ENCODE peak calls at places on chromosomes 6 and 20, in nine cellular contexts. One of them, this sample, is unnamed.
A peak's percentile ranks its signal among the peaks of the same experiment; 100 is the strongest.

GRCh38 chr20:58010666-58011065 is 217.8 kb downstream of the ANKRD60 start:
- DNase-seq in HCT116: no peak
- DNase-seq in GM12878: no peak
- DNase-seq in left ventricle myocardium inferior: no peak
- DNase-seq in brain microvascular endothelial cell: no peak
- DNase-seq in CD8-positive, alpha-beta T cell: no peak
- DNase-seq in AG04450: no peak
- DNase-seq in adrenal gland: no peak
- DNase-seq in MM.1S: no peak
- DNase-seq in this sample: no peak

GRCh38 chr20:9498322-9498721 is 16.1 kb upstream of the LAMP5 start:
- DNase-seq in HCT116: no peak
- DNase-seq in GM12878: no peak
- DNase-seq in left ventricle myocardium inferior: no peak
- DNase-seq in brain microvascular endothelial cell: no peak
- DNase-seq in CD8-positive, alpha-beta T cell: no peak
- DNase-seq in AG04450: no peak
- DNase-seq in adrenal gland: no peak
- DNase-seq in MM.1S: no peak
- DNase-seq in this sample: no peak

GRCh38 chr6:19837511-19838441 is 606 bp downstream of the ID4 start:
- DNase-seq in HCT116: no peak
- DNase-seq in GM12878: no peak
- DNase-seq in left ventricle myocardium inferior: peak; percentile 23
- DNase-seq in brain microvascular endothelial cell: no peak
- DNase-seq in CD8-positive, alpha-beta T cell: no peak
- DNase-seq in AG04450: no peak
- DNase-seq in adrenal gland: no peak
- DNase-seq in MM.1S: no peak
- DNase-seq in this sample: no peak

GRCh38 chr6:136784271-136784664 is 8.0 kb downstream of the MAP3K5 start:
- DNase-seq in HCT116: no peak
- DNase-seq in GM12878: no peak
- DNase-seq in left ventricle myocardium inferior: no peak
- DNase-seq in brain microvascular endothelial cell: no peak
- DNase-seq in CD8-positive, alpha-beta T cell: no peak
- DNase-seq in AG04450: no peak
- DNase-seq in adrenal gland: no peak
- DNase-seq in MM.1S: no peak
- DNase-seq in this sample: no peak

GRCh38 chr20:2750343-2751251 is 49.8 kb downstream of the CPXM1 start:
- DNase-seq in HCT116: no peak
- DNase-seq in GM12878: no peak
- DNase-seq in left ventricle myocardium inferior: no peak
- DNase-seq in brain microvascular endothelial cell: peak; percentile 12
- DNase-seq in CD8-positive, alpha-beta T cell: no peak
- DNase-seq in AG04450: no peak
- DNase-seq in adrenal gland: peak; percentile 52
- DNase-seq in MM.1S: no peak
- DNase-seq in this sample: no peak

GRCh38 chr6:43171284-43172126 is 436 bp downstream of the SRF start:
- DNase-seq in HCT116: no peak
- DNase-seq in GM12878: no peak
- DNase-seq in left ventricle myocardium inferior: no peak
- DNase-seq in brain microvascular endothelial cell: no peak
- DNase-seq in CD8-positive, alpha-beta T cell: peak; percentile 39
- DNase-seq in AG04450: no peak
- DNase-seq in adrenal gland: no peak
- DNase-seq in MM.1S: no peak
- DNase-seq in this sample: no peak

GRCh38 chr20:53636725-53637097 is 43.1 kb upstream of the ZNF217 start:
- DNase-seq in HCT116: no peak
- DNase-seq in GM12878: no peak
- DNase-seq in left ventricle myocardium inferior: no peak
- DNase-seq in brain microvascular endothelial cell: no peak
- DNase-seq in CD8-positive, alpha-beta T cell: no peak
- DNase-seq in AG04450: no peak
- DNase-seq in adrenal gland: no peak
- DNase-seq in MM.1S: no peak
- DNase-seq in this sample: no peak

GRCh38 chr6:51866867-51867266 is 220.5 kb downstream of the PKHD1 start:
- DNase-seq in HCT116: no peak
- DNase-seq in GM12878: no peak
- DNase-seq in left ventricle myocardium inferior: no peak
- DNase-seq in brain microvascular endothelial cell: no peak
- DNase-seq in CD8-positive, alpha-beta T cell: no peak
- DNase-seq in AG04450: no peak
- DNase-seq in adrenal gland: no peak
- DNase-seq in MM.1S: no peak
- DNase-seq in this sample: no peak

GRCh38 chr20:2814587-2815051 is at the start of gene C20orf141:
- DNase-seq in HCT116: no peak
- DNase-seq in GM12878: no peak
- DNase-seq in left ventricle myocardium inferior: no peak
- DNase-seq in brain microvascular endothelial cell: peak; percentile 97
- DNase-seq in CD8-positive, alpha-beta T cell: no peak
- DNase-seq in AG04450: peak; percentile 93
- DNase-seq in adrenal gland: peak; percentile 63
- DNase-seq in MM.1S: no peak
- DNase-seq in this sample: no peak

GRCh38 chr6:13803581-13803980 is 10.8 kb downstream of the MCUR1 start:
- DNase-seq in HCT116: no peak
- DNase-seq in GM12878: no peak
- DNase-seq in left ventricle myocardium inferior: no peak
- DNase-seq in brain microvascular endothelial cell: no peak
- DNase-seq in CD8-positive, alpha-beta T cell: no peak
- DNase-seq in AG04450: no peak
- DNase-seq in adrenal gland: no peak
- DNase-seq in MM.1S: no peak
- DNase-seq in this sample: no peak

GRCh38 chr6:133945158-133945557 is 7.9 kb upstream of the TBPL1 start:
- DNase-seq in HCT116: no peak
- DNase-seq in GM12878: no peak
- DNase-seq in left ventricle myocardium inferior: no peak
- DNase-seq in brain microvascular endothelial cell: no peak
- DNase-seq in CD8-positive, alpha-beta T cell: no peak
- DNase-seq in AG04450: no peak
- DNase-seq in adrenal gland: no peak
- DNase-seq in MM.1S: no peak
- DNase-seq in this sample: no peak

GRCh38 chr6:133854633-133855598 is 34.0 kb upstream of the TCF21 start:
- DNase-seq in HCT116: no peak
- DNase-seq in GM12878: no peak
- DNase-seq in left ventricle myocardium inferior: no peak
- DNase-seq in brain microvascular endothelial cell: no peak
- DNase-seq in CD8-positive, alpha-beta T cell: no peak
- DNase-seq in AG04450: no peak
- DNase-seq in adrenal gland: no peak
- DNase-seq in MM.1S: peak; percentile 47
- DNase-seq in this sample: peak; percentile 11

GRCh38 chr6:14009416-14009815 is 84.7 kb downstream of the RNF182 start:
- DNase-seq in HCT116: no peak
- DNase-seq in GM12878: no peak
- DNase-seq in left ventricle myocardium inferior: no peak
- DNase-seq in brain microvascular endothelial cell: no peak
- DNase-seq in CD8-positive, alpha-beta T cell: no peak
- DNase-seq in AG04450: no peak
- DNase-seq in adrenal gland: no peak
- DNase-seq in MM.1S: no peak
- DNase-seq in this sample: no peak

GRCh38 chr20:62481441-62482135 is 5.8 kb upstream of the GATA5 start:
- DNase-seq in HCT116: no peak
- DNase-seq in GM12878: no peak
- DNase-seq in left ventricle myocardium inferior: no peak
- DNase-seq in brain microvascular endothelial cell: no peak
- DNase-seq in CD8-positive, alpha-beta T cell: no peak
- DNase-seq in AG04450: no peak
- DNase-seq in adrenal gland: no peak
- DNase-seq in MM.1S: no peak
- DNase-seq in this sample: no peak

GRCh38 chr6:158312672-158313397 is 570 bp downstream of the TULP4 start:
- DNase-seq in HCT116: no peak
- DNase-seq in GM12878: no peak
- DNase-seq in left ventricle myocardium inferior: no peak
- DNase-seq in brain microvascular endothelial cell: no peak
- DNase-seq in CD8-positive, alpha-beta T cell: no peak
- DNase-seq in AG04450: no peak
- DNase-seq in adrenal gland: no peak
- DNase-seq in MM.1S: no peak
- DNase-seq in this sample: no peak

GRCh38 chr6:146775227-146775626 is 176.5 kb downstream of the ADGB start:
- DNase-seq in HCT116: no peak
- DNase-seq in GM12878: no peak
- DNase-seq in left ventricle myocardium inferior: no peak
- DNase-seq in brain microvascular endothelial cell: no peak
- DNase-seq in CD8-positive, alpha-beta T cell: no peak
- DNase-seq in AG04450: no peak
- DNase-seq in adrenal gland: no peak
- DNase-seq in MM.1S: no peak
- DNase-seq in this sample: no peak
- TF ChIP-seq CTCF in HCT116: peak; percentile 27
- TF ChIP-seq CTCF in GM12878: no peak
- TF ChIP-seq CTCF in left ventricle myocardium inferior: no peak
- TF ChIP-seq CTCF in brain microvascular endothelial cell: no peak
- TF ChIP-seq CTCF in CD8-positive, alpha-beta T cell: no peak
- TF ChIP-seq CTCF in AG04450: peak; percentile 4
- TF ChIP-seq CTCF in adrenal gland: no peak
- TF ChIP-seq CTCF in MM.1S: no peak
- TF ChIP-seq CTCF in this sample: no peak

DNA sequence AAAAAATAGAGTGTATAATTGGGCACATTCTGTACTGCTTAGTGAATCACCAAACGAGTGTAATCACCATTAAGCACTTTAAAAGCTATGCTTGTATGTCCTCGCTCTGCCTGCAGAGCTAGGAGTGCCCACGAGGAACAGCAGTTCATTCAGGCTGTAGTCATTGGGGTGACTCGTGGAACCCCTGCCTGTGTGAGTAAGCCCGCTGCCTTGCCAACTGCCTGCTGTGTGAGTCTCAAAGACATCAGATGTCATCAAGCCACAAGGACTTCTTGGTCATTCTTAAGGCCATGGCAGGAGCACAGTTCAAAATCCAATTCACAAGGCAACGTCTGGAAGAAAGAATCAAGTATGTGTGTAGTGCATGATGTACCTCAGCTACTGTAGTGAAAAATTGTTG is 60.4 kb downstream of the FOXO3 start:
- DNase-seq in HCT116: peak; percentile 23
- DNase-seq in GM12878: no peak
- DNase-seq in left ventricle myocardium inferior: no peak
- DNase-seq in brain microvascular endothelial cell: peak; percentile 88
- DNase-seq in CD8-positive, alpha-beta T cell: no peak
- DNase-seq in AG04450: peak; percentile 21
- DNase-seq in adrenal gland: peak; percentile 42
- DNase-seq in MM.1S: no peak
- DNase-seq in this sample: no peak
- TF ChIP-seq CTCF in HCT116: no peak
- TF ChIP-seq CTCF in GM12878: no peak
- TF ChIP-seq CTCF in left ventricle myocardium inferior: no peak
- TF ChIP-seq CTCF in brain microvascular endothelial cell: peak; percentile 44
- TF ChIP-seq CTCF in CD8-positive, alpha-beta T cell: no peak
- TF ChIP-seq CTCF in AG04450: no peak
- TF ChIP-seq CTCF in adrenal gland: no peak
- TF ChIP-seq CTCF in MM.1S: no peak
- TF ChIP-seq CTCF in this sample: no peak

GRCh38 chr6:129969064-129969463 is 49.3 kb upstream of the L3MBTL3 start:
- DNase-seq in HCT116: no peak
- DNase-seq in GM12878: no peak
- DNase-seq in left ventricle myocardium inferior: no peak
- DNase-seq in brain microvascular endothelial cell: no peak
- DNase-seq in CD8-positive, alpha-beta T cell: no peak
- DNase-seq in AG04450: no peak
- DNase-seq in adrenal gland: no peak
- DNase-seq in MM.1S: no peak
- DNase-seq in this sample: no peak
- TF ChIP-seq CTCF in HCT116: no peak
- TF ChIP-seq CTCF in GM12878: no peak
- TF ChIP-seq CTCF in left ventricle myocardium inferior: no peak
- TF ChIP-seq CTCF in brain microvascular endothelial cell: no peak
- TF ChIP-seq CTCF in CD8-positive, alpha-beta T cell: no peak
- TF ChIP-seq CTCF in AG04450: no peak
- TF ChIP-seq CTCF in adrenal gland: no peak
- TF ChIP-seq CTCF in MM.1S: no peak
- TF ChIP-seq CTCF in this sample: no peak

GRCh38 chr6:135410856-135411255 is 86.7 kb downstream of the AHI1 start:
- DNase-seq in HCT116: no peak
- DNase-seq in GM12878: no peak
- DNase-seq in left ventricle myocardium inferior: no peak
- DNase-seq in brain microvascular endothelial cell: no peak
- DNase-seq in CD8-positive, alpha-beta T cell: no peak
- DNase-seq in AG04450: no peak
- DNase-seq in adrenal gland: no peak
- DNase-seq in MM.1S: no peak
- DNase-seq in this sample: no peak

GRCh38 chr6:135411849-135412248 is 85.7 kb downstream of the AHI1 start:
- DNase-seq in HCT116: no peak
- DNase-seq in GM12878: no peak
- DNase-seq in left ventricle myocardium inferior: no peak
- DNase-seq in brain microvascular endothelial cell: no peak
- DNase-seq in CD8-positive, alpha-beta T cell: no peak
- DNase-seq in AG04450: no peak
- DNase-seq in adrenal gland: no peak
- DNase-seq in MM.1S: no peak
- DNase-seq in this sample: no peak

GRCh38 chr6:135411339-135411738 is 86.2 kb downstream of the AHI1 start:
- DNase-seq in HCT116: no peak
- DNase-seq in GM12878: no peak
- DNase-seq in left ventricle myocardium inferior: no peak
- DNase-seq in brain microvascular endothelial cell: no peak
- DNase-seq in CD8-positive, alpha-beta T cell: no peak
- DNase-seq in AG04450: no peak
- DNase-seq in adrenal gland: no peak
- DNase-seq in MM.1S: no peak
- DNase-seq in this sample: no peak
- TF ChIP-seq CTCF in HCT116: peak; percentile 44
- TF ChIP-seq CTCF in GM12878: peak; percentile 24
- TF ChIP-seq CTCF in left ventricle myocardium inferior: no peak
- TF ChIP-seq CTCF in brain microvascular endothelial cell: peak; percentile 39
- TF ChIP-seq CTCF in CD8-positive, alpha-beta T cell: no peak
- TF ChIP-seq CTCF in AG04450: peak; percentile 46
- TF ChIP-seq CTCF in adrenal gland: no peak
- TF ChIP-seq CTCF in MM.1S: peak; percentile 24
- TF ChIP-seq CTCF in this sample: no peak

DNA sequence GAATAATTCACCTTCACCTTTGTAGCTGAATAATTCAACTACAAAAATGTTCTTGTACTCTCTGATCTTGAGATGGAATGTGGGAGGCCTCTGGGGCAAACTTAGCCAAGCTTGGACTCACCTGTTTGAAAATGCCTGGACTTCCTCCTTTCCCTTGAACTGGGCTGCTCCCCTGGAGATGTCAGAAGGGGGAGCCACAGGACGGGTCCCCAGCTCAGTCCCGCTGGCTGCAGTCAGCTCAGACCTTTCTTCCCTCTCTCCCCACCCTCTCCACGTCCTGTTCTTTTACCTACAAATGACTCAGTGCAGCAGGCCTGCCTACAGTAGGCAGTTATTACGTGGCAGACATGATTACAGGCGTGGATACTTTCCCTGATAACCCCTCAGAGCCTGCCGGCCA is 131.5 kb upstream of the RALGAPA2 start:
- DNase-seq in HCT116: no peak
- DNase-seq in GM12878: no peak
- DNase-seq in left ventricle myocardium inferior: no peak
- DNase-seq in brain microvascular endothelial cell: no peak
- DNase-seq in CD8-positive, alpha-beta T cell: no peak
- DNase-seq in AG04450: no peak
- DNase-seq in adrenal gland: no peak
- DNase-seq in MM.1S: no peak
- DNase-seq in this sample: no peak
- TF ChIP-seq CTCF in HCT116: no peak
- TF ChIP-seq CTCF in GM12878: peak; percentile 5
- TF ChIP-seq CTCF in left ventricle myocardium inferior: no peak
- TF ChIP-seq CTCF in brain microvascular endothelial cell: no peak
- TF ChIP-seq CTCF in CD8-positive, alpha-beta T cell: no peak
- TF ChIP-seq CTCF in AG04450: no peak
- TF ChIP-seq CTCF in adrenal gland: no peak
- TF ChIP-seq CTCF in MM.1S: no peak
- TF ChIP-seq CTCF in this sample: no peak